ENCODE peak calls at places on chromosomes 4 and X, in four cellular contexts. One of them, this sample, is unnamed.

GRCh38 chr4:56843421-56843899 is 22.0 kb upstream of the SPINK2 start:
- DNase-seq in CD8-positive, alpha-beta T cell: no peak
- DNase-seq in neural crest cell: no peak
- DNase-seq in GM12865: no peak
- DNase-seq in this sample: no peak

GRCh38 chrX:47574096-47574553 is 8.1 kb upstream of the TIMP1 start:
- DNase-seq in CD8-positive, alpha-beta T cell: no peak
- DNase-seq in neural crest cell: no peak
- DNase-seq in GM12865: no peak
- DNase-seq in this sample: no peak

GRCh38 chr4:89803915-89804314 is 33.0 kb downstream of the SNCA start:
- DNase-seq in CD8-positive, alpha-beta T cell: no peak
- DNase-seq in neural crest cell: no peak
- DNase-seq in GM12865: no peak
- DNase-seq in this sample: no peak

GRCh38 chr4:23972805-23973204 is 83.0 kb upstream of the PPARGC1A start:
- DNase-seq in CD8-positive, alpha-beta T cell: no peak
- DNase-seq in neural crest cell: no peak
- DNase-seq in GM12865: no peak
- DNase-seq in this sample: no peak

GRCh38 chrX:143669395-143669794 is 33.5 kb upstream of the SLITRK4 start:
- DNase-seq in CD8-positive, alpha-beta T cell: no peak
- DNase-seq in neural crest cell: no peak
- DNase-seq in GM12865: no peak
- DNase-seq in this sample: no peak

GRCh38 chr4:140697709-140698560 is 58.2 kb downstream of the TBC1D9 start:
- DNase-seq in CD8-positive, alpha-beta T cell: no peak
- DNase-seq in neural crest cell: no peak
- DNase-seq in GM12865: no peak
- DNase-seq in this sample: no peak

GRCh38 chr4:153616005-153616555 is 68.0 kb upstream of the TLR2 start:
- DNase-seq in CD8-positive, alpha-beta T cell: no peak
- DNase-seq in neural crest cell: no peak
- DNase-seq in GM12865: no peak
- DNase-seq in this sample: no peak

GRCh38 chrX:9356846-9357245 is 108.0 kb upstream of the TBL1X start:
- DNase-seq in CD8-positive, alpha-beta T cell: no peak
- DNase-seq in neural crest cell: no peak
- DNase-seq in GM12865: no peak
- DNase-seq in this sample: no peak

GRCh38 chr4:60562353-60562752 is 637.8 kb upstream of the ADGRL3 start:
- DNase-seq in CD8-positive, alpha-beta T cell: no peak
- DNase-seq in neural crest cell: no peak
- DNase-seq in GM12865: no peak
- DNase-seq in this sample: no peak

GRCh38 chr4:145891958-145892357 is 46.7 kb downstream of the ZNF827 start:
- DNase-seq in CD8-positive, alpha-beta T cell: no peak
- DNase-seq in neural crest cell: no peak
- DNase-seq in GM12865: no peak
- DNase-seq in this sample: no peak

GRCh38 chr4:20984011-20984836 is 284.0 kb downstream of the PACRGL start:
- DNase-seq in CD8-positive, alpha-beta T cell: no peak
- DNase-seq in neural crest cell: peak
- DNase-seq in GM12865: no peak
- DNase-seq in this sample: no peak

GRCh38 chr4:1746265-1746691 is 25.0 kb downstream of the TACC3 start:
- DNase-seq in CD8-positive, alpha-beta T cell: peak
- DNase-seq in neural crest cell: peak
- DNase-seq in GM12865: peak
- DNase-seq in this sample: peak

GRCh38 chrX:53280703-53281320 is 572 bp downstream of the IQSEC2 start:
- DNase-seq in CD8-positive, alpha-beta T cell: no peak
- DNase-seq in neural crest cell: no peak
- DNase-seq in GM12865: no peak
- DNase-seq in this sample: no peak

GRCh38 chr4:168881754-168882153 is 128.3 kb downstream of the CBR4 start:
- DNase-seq in CD8-positive, alpha-beta T cell: no peak
- DNase-seq in neural crest cell: no peak
- DNase-seq in GM12865: no peak
- DNase-seq in this sample: no peak

GRCh38 chr4:55837903-55838302 is 15.5 kb upstream of the EXOC1 start:
- DNase-seq in CD8-positive, alpha-beta T cell: no peak
- DNase-seq in neural crest cell: no peak
- DNase-seq in GM12865: no peak
- DNase-seq in this sample: no peak

GRCh38 chr4:37447886-37448285 is 203.3 kb downstream of the NWD2 start:
- DNase-seq in CD8-positive, alpha-beta T cell: no peak
- DNase-seq in neural crest cell: no peak
- DNase-seq in GM12865: no peak
- DNase-seq in this sample: no peak

GRCh38 chr4:139493176-139493575 is 39.3 kb downstream of the RAB33B start:
- DNase-seq in CD8-positive, alpha-beta T cell: no peak
- DNase-seq in neural crest cell: no peak
- DNase-seq in GM12865: no peak
- DNase-seq in this sample: no peak

GRCh38 chr4:84852081-84852480 is 114.4 kb downstream of the WDFY3 start:
- DNase-seq in CD8-positive, alpha-beta T cell: no peak
- DNase-seq in neural crest cell: no peak
- DNase-seq in GM12865: no peak
- DNase-seq in this sample: no peak

GRCh38 chrX:83339724-83340123 is 168.4 kb upstream of the POU3F4 start:
- DNase-seq in CD8-positive, alpha-beta T cell: no peak
- DNase-seq in neural crest cell: no peak
- DNase-seq in GM12865: no peak
- DNase-seq in this sample: no peak

GRCh38 chrX:122363112-122363511 is 821.0 kb upstream of the GRIA3 start:
- DNase-seq in CD8-positive, alpha-beta T cell: no peak
- DNase-seq in neural crest cell: no peak
- DNase-seq in GM12865: no peak
- DNase-seq in this sample: no peak

GRCh38 chr4:180809439-180809838 is 1433.8 kb upstream of the TENM3 start:
- DNase-seq in CD8-positive, alpha-beta T cell: no peak
- DNase-seq in neural crest cell: no peak
- DNase-seq in GM12865: peak
- DNase-seq in this sample: no peak

GRCh38 chr4:105895609-105896460 is 564 bp downstream of the NPNT start:
- DNase-seq in CD8-positive, alpha-beta T cell: no peak
- DNase-seq in neural crest cell: peak
- DNase-seq in GM12865: peak
- DNase-seq in this sample: peak

GRCh38 chr4:34258176-34258575 is 1986.1 kb downstream of the ARAP2 start:
- DNase-seq in CD8-positive, alpha-beta T cell: no peak
- DNase-seq in neural crest cell: no peak
- DNase-seq in GM12865: no peak
- DNase-seq in this sample: no peak

GRCh38 chr4:149914521-149915115 is 99.0 kb upstream of the IQCM start:
- DNase-seq in CD8-positive, alpha-beta T cell: no peak
- DNase-seq in neural crest cell: peak
- DNase-seq in GM12865: peak
- DNase-seq in this sample: peak

GRCh38 chrX:31717474-31717873 is 645.6 kb upstream of the FTHL17 start:
- DNase-seq in CD8-positive, alpha-beta T cell: no peak
- DNase-seq in neural crest cell: no peak
- DNase-seq in GM12865: no peak
- DNase-seq in this sample: no peak

GRCh38 chr4:101853028-101853427 is 62.5 kb downstream of the BANK1 start:
- DNase-seq in CD8-positive, alpha-beta T cell: no peak
- DNase-seq in neural crest cell: no peak
- DNase-seq in GM12865: peak
- DNase-seq in this sample: no peak

GRCh38 chr4:101855239-101855638 is 64.7 kb downstream of the BANK1 start:
- DNase-seq in CD8-positive, alpha-beta T cell: no peak
- DNase-seq in neural crest cell: no peak
- DNase-seq in GM12865: no peak
- DNase-seq in this sample: no peak

GRCh38 chr4:101856149-101856548 is 65.6 kb downstream of the BANK1 start:
- DNase-seq in CD8-positive, alpha-beta T cell: no peak
- DNase-seq in neural crest cell: no peak
- DNase-seq in GM12865: no peak
- DNase-seq in this sample: no peak

GRCh38 chr4:101853691-101854090 is 63.2 kb downstream of the BANK1 start:
- DNase-seq in CD8-positive, alpha-beta T cell: no peak
- DNase-seq in neural crest cell: no peak
- DNase-seq in GM12865: peak
- DNase-seq in this sample: no peak

GRCh38 chr4:101857176-101857575 is 66.6 kb downstream of the BANK1 start:
- DNase-seq in CD8-positive, alpha-beta T cell: no peak
- DNase-seq in neural crest cell: no peak
- DNase-seq in GM12865: no peak
- DNase-seq in this sample: no peak
- TF ChIP-seq CTCF in CD8-positive, alpha-beta T cell: no peak
- TF ChIP-seq CTCF in neural crest cell: no peak
- TF ChIP-seq CTCF in GM12865: no peak
- TF ChIP-seq CTCF in this sample: no peak

GRCh38 chr4:182504440-182504839 is 261.2 kb downstream of the TENM3 start:
- DNase-seq in CD8-positive, alpha-beta T cell: no peak
- DNase-seq in neural crest cell: no peak
- DNase-seq in GM12865: no peak
- DNase-seq in this sample: no peak
- TF ChIP-seq CTCF in CD8-positive, alpha-beta T cell: no peak
- TF ChIP-seq CTCF in neural crest cell: no peak
- TF ChIP-seq CTCF in GM12865: no peak
- TF ChIP-seq CTCF in this sample: no peak

GRCh38 chr4:154854362-154854761 is 73.3 kb downstream of the RBM46 start:
- DNase-seq in CD8-positive, alpha-beta T cell: no peak
- DNase-seq in neural crest cell: no peak
- DNase-seq in GM12865: no peak
- DNase-seq in this sample: no peak
- TF ChIP-seq CTCF in CD8-positive, alpha-beta T cell: no peak
- TF ChIP-seq CTCF in neural crest cell: peak
- TF ChIP-seq CTCF in GM12865: no peak
- TF ChIP-seq CTCF in this sample: no peak

DNA sequence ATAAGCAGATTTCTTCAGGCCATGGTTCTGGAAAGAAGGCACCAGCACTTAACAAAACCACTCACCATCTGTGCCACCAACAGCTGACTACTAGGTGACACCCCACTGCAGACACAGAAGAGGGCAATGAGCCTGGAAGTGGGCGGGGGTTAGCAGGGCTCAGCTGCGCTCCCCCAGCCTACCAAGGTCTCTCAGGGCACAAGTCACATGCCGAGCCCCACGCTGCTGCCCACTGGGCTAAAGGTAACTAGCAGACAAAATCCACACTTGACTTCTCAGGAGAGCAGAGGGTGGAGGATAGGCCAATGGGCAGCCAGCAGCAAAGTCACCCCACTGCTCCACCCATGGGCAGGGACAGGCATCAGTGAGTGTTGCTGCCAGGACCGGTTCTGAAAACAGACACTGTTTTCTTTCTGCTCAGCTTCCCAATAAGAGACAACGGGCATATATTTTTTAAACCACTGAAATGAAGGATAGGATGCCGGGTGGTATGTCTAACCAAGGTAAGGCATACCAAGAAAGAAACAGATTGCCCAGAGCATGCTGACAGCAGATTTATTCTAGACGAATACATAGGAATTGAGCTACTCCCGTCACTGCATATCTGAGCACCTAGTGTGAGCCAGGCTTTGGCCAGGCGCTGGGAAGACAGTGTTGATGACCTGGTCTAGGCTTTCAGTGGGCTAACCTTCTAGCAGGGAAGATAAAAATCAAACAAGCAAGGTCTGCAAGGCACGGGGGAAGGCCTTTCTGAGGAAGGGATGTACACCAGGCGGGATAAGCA is 20.1 kb downstream of the ACSL1 start:
- DNase-seq in CD8-positive, alpha-beta T cell: no peak
- DNase-seq in neural crest cell: no peak
- DNase-seq in GM12865: peak
- DNase-seq in this sample: no peak
- TF ChIP-seq CTCF in CD8-positive, alpha-beta T cell: no peak
- TF ChIP-seq CTCF in neural crest cell: no peak
- TF ChIP-seq CTCF in GM12865: no peak
- TF ChIP-seq CTCF in this sample: no peak

DNA sequence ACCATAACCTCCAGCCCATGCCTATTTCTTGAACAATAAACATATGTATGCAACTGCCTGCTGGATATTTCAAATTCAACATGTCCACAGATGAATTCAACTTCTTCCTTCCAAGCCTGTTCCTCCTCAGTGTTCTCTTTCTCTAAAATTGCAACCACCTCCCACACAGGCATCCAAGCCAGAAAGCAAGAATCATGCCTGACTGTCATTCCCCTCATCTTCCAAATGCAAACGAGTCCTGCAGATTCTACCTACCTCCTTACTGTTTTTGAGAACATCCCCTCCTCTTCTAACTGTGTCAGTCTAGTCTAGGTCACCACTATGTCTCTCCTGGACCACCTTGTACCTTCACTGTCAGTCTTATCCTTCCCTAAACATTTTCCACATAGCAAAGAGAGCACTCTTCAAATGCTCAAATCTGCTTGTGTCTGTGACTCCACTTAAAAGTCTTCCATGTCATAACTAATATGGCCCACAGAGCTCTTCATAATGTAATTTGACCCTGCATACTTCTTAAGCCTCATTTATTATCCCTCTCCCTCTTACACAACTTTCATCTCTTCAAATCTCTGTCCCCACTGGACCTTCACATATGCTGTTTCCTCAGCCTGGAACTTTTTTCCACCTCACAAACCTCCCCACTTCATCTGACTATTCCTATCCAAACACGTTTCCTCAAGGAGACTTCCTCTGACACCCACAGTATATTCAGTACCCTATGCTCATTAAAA is 25.7 kb downstream of the MAPK10 start:
- DNase-seq in CD8-positive, alpha-beta T cell: no peak
- DNase-seq in neural crest cell: no peak
- DNase-seq in GM12865: no peak
- DNase-seq in this sample: no peak
- TF ChIP-seq CTCF in CD8-positive, alpha-beta T cell: no peak
- TF ChIP-seq CTCF in neural crest cell: no peak
- TF ChIP-seq CTCF in GM12865: no peak
- TF ChIP-seq CTCF in this sample: no peak

GRCh38 chr4:158200214-158200613 is 10.1 kb upstream of the TMEM144 start:
- DNase-seq in CD8-positive, alpha-beta T cell: no peak
- DNase-seq in neural crest cell: no peak
- DNase-seq in GM12865: no peak
- DNase-seq in this sample: no peak
- TF ChIP-seq CTCF in CD8-positive, alpha-beta T cell: no peak
- TF ChIP-seq CTCF in neural crest cell: no peak
- TF ChIP-seq CTCF in GM12865: no peak
- TF ChIP-seq CTCF in this sample: no peak

DNA sequence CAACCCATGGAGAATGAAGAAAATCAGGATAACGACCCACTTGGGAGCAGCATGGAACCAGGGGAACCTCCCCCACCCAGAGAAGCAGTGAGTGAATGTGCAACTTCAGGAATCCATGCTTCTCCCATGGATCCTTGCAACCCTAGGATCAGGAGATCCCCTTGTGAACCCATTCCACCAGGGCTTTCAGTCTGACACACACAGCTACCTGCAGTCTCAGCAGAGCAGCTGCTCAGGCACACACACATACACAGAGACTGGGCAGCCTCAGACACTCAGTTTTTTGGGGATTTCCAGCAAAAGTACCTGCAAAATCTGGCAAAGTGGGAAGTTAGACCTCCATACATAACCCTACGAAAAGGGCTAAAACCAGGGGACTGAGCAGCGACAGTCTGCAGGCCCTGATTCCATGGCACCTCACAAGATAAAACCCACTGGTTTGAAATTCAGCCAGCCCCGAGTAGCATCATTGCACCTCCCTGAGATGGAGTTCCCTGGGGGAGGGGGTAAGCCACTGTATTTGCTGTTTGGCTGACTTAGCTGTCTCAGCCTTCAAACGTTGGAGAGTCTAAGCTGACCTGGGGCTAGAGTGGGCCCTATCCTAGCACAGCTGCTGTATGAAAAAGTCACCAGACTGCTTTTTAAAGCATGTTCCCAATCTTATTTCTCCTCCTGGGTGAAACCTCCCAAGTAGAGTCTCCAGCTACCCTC is 737.5 kb upstream of the NDST4 start:
- DNase-seq in CD8-positive, alpha-beta T cell: no peak
- DNase-seq in neural crest cell: no peak
- DNase-seq in GM12865: peak
- DNase-seq in this sample: peak
- TF ChIP-seq CTCF in CD8-positive, alpha-beta T cell: no peak
- TF ChIP-seq CTCF in neural crest cell: no peak
- TF ChIP-seq CTCF in GM12865: no peak
- TF ChIP-seq CTCF in this sample: no peak